ENCODE peak calls at places on chromosomes 3 and 15, in nine cellular contexts. P, G, F, S, O, U, I, W and B are unnamed samples.

GRCh38 chr3:107956991-107957467 is 133.8 kb downstream of the CD47 start:
- DNase-seq in P (peak; percentile 80), G (peak; percentile 55), F (peak; percentile 97), S (peak; percentile 73), O (no peak), U (no peak), I (peak; percentile 96), W (peak; percentile 82), B (no peak)

GRCh38 chr3:170563712-170564423 is 22.0 kb downstream of the SLC7A14 start:
- DNase-seq in P (no peak), G (no peak), F (peak; percentile 56), S (no peak), O (no peak), U (no peak), I (peak; percentile 74), W (no peak), B (no peak)

GRCh38 chr3:132222868-132223538 is 94.2 kb upstream of the ACP3 start:
- DNase-seq in P (no peak), G (no peak), F (no peak), S (peak; percentile 36), O (no peak), U (no peak), I (peak; percentile 14), W (no peak), B (no peak)

GRCh38 chr3:179929091-179929529 is 107.6 kb downstream of the PEX5L start:
- DNase-seq in P (no peak), G (no peak), F (peak; percentile 66), S (peak; percentile 37), O (peak; percentile 83), U (no peak), I (peak; percentile 73), W (peak; percentile 65), B (no peak)

GRCh38 chr15:63188937-63189871 is at the start of gene RAB8B:
- DNase-seq in P (peak; percentile 98), G (peak; percentile 99), F (peak; percentile 95), S (peak; percentile 98), O (peak; percentile 69), U (peak; percentile 98), I (peak; percentile 98), W (peak; percentile 99), B (peak; percentile 100)

GRCh38 chr15:43093026-43093425 is 12.8 kb downstream of the UBR1 start:
- DNase-seq in P (no peak), G (no peak), F (peak; percentile 72), S (no peak), O (peak; percentile 80), U (no peak), I (peak; percentile 77), W (no peak), B (no peak)

GRCh38 chr3:53008932-53009331 is 36.9 kb downstream of the SFMBT1 start:
- DNase-seq in P (no peak), G (no peak), F (no peak), S (no peak), O (no peak), U (no peak), I (no peak), W (no peak), B (no peak)

GRCh38 chr15:58462973-58463663 is 31.3 kb downstream of the LIPC start:
- DNase-seq in P (no peak), G (no peak), F (no peak), S (no peak), O (no peak), U (no peak), I (no peak), W (no peak), B (no peak)

GRCh38 chr3:80677796-80678195 is 910.0 kb upstream of the ROBO1 start:
- DNase-seq in P (no peak), G (no peak), F (no peak), S (no peak), O (peak; percentile 13), U (no peak), I (peak; percentile 25), W (no peak), B (no peak)

GRCh38 chr15:69032006-69032405 is 17.5 kb downstream of the NOX5 start:
- DNase-seq in P (no peak), G (no peak), F (no peak), S (no peak), O (no peak), U (no peak), I (no peak), W (no peak), B (no peak)

GRCh38 chr3:67044955-67045354 is 46.8 kb downstream of the KBTBD8 start:
- DNase-seq in P (no peak), G (no peak), F (no peak), S (no peak), O (peak; percentile 52), U (no peak), I (no peak), W (no peak), B (no peak)

GRCh38 chr15:40999190-40999589 is 45.9 kb downstream of the CHAC1 start:
- DNase-seq in P (no peak), G (no peak), F (peak; percentile 70), S (no peak), O (no peak), U (no peak), I (no peak), W (no peak), B (no peak)

GRCh38 chr15:75195766-75196241 is 5.9 kb upstream of the C15orf39 start:
- DNase-seq in P (no peak), G (no peak), F (no peak), S (no peak), O (no peak), U (no peak), I (no peak), W (peak; percentile 76), B (no peak)

GRCh38 chr3:134334901-134335280 is 39.4 kb downstream of the AMOTL2 start:
- DNase-seq in P (no peak), G (no peak), F (no peak), S (no peak), O (no peak), U (no peak), I (no peak), W (no peak), B (no peak)

GRCh38 chr3:134332344-134332743 is 41.9 kb downstream of the AMOTL2 start:
- DNase-seq in P (no peak), G (no peak), F (no peak), S (no peak), O (no peak), U (no peak), I (no peak), W (no peak), B (no peak)

GRCh38 chr3:134334231-134334900 is 39.9 kb downstream of the AMOTL2 start:
- DNase-seq in P (no peak), G (no peak), F (peak; percentile 91), S (no peak), O (no peak), U (no peak), I (peak; percentile 41), W (no peak), B (no peak)

GRCh38 chr3:134331811-134332199 is 42.4 kb downstream of the AMOTL2 start:
- DNase-seq in P (no peak), G (no peak), F (no peak), S (no peak), O (no peak), U (no peak), I (no peak), W (no peak), B (no peak)

DNA sequence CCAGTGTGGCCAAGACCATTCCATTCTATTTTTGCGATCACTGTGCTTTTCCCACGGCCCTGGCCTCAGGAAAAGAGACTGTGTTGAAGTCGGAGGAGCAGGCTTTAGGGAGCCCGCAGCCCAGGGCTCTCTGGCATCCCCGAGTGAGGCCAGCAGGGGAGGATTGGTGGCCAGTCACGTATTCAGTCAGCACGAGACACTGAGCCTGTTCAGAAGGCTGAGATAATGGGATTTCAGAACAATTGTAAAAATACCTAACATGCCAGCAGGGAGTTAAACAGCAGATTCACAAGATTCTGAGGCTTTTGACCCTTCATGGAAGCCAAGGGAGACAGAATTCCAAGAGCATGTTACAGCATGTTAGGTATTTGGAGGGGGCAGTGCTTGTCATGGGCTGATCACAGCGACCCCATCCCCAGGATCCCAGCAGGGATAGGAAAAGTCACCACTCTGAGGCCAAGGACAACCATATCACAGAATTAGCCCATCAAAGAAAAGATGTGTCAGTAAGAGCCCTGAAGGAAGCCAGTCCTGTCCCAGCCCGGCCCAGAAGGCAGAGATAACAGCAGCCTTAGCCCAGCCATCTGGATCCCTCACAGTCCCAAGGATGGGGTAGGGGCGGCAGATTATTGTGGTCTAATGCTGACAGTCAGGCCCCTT is 40.6 kb downstream of the AMOTL2 start:
- DNase-seq in P (no peak), G (no peak), F (peak; percentile 97), S (no peak), O (no peak), U (peak; percentile 28), I (peak; percentile 77), W (no peak), B (no peak)
- TF ChIP-seq CTCF in P (no peak), G (no peak), F (peak; percentile 51), S (no peak), O (peak; percentile 40), U (no peak), I (peak; percentile 36), W (no peak), B (peak; percentile 58)

DNA sequence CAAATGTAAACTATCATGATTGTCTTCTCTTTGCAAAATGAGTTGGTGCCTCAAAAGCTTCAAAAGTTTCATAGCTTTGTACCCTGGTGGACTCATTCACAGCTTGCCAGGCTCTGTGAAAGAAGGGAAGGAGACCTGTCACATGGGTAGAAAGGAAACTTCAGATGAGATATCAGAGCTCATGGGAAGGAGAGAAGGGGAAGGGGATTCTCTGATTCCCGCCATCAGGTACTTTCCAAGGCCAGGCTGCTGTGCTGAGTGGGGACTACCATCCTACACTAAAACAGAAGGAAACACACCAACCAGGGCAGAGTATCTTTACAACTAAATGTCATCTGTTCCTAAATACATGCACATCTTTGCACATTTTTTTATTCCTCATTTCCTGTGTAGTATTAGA is 9.2 kb downstream of the ILDR1 start:
- DNase-seq in P (no peak), G (no peak), F (no peak), S (no peak), O (no peak), U (no peak), I (no peak), W (no peak), B (no peak)
- TF ChIP-seq CTCF in P (no peak), G (no peak), F (no peak), S (no peak), O (no peak), U (no peak), I (no peak), W (no peak), B (no peak)

DNA sequence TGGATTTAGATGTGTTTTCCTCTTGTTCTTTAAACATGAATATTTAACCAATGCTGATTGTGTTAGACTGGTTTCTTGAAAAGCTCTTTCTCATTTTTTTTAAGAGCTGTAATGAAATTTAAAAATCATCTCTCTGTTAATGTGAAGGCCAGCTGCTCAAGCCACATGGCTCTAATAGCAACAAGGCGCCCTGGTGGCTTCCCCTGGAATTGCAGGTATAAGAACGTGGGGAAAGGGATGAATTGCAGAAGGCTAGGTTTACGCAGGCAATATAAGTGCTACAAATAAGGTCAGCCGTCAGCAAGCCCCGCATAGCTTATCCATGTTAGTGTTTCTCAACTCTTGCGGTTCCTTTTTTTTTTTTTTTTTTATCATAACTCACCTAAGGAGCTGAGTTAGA is 108.5 kb downstream of the SAMMSON start:
- DNase-seq in P (no peak), G (peak; percentile 54), F (no peak), S (no peak), O (no peak), U (no peak), I (peak; percentile 19), W (no peak), B (no peak)
- TF ChIP-seq CTCF in P (no peak), G (peak; percentile 37), F (peak; percentile 41), S (no peak), O (peak; percentile 72), U (no peak), I (peak; percentile 56), W (no peak), B (peak; percentile 67)

GRCh38 chr3:4492240-4493007 is 724 bp upstream of the ITPR1 start:
- DNase-seq in P (peak; percentile 40), G (peak; percentile 74), F (peak; percentile 61), S (peak; percentile 60), O (peak; percentile 94), U (peak; percentile 63), I (peak; percentile 83), W (peak; percentile 61), B (no peak)
- TF ChIP-seq CTCF in P (no peak), G (no peak), F (no peak), S (no peak), O (no peak), U (no peak), I (peak; percentile 9), W (no peak), B (peak; percentile 42)